ENCODE peak calls at places on chromosomes 1 and 21, in five cellular contexts. S, M, T, X and Y are unnamed samples.
A peak's percentile ranks its signal among the peaks of the same experiment; 100 is the strongest.

GRCh38 chr1:216183007-216183406 is 240.2 kb downstream of the USH2A start:
- DNase-seq in S (no peak), X (no peak), T (no peak), M (no peak), Y (no peak)

GRCh38 chr1:12179111-12179519 is 12.3 kb downstream of the TNFRSF1B start:
- DNase-seq in T (peak; percentile 63), S (no peak), M (no peak), X (peak; percentile 85), Y (no peak)

GRCh38 chr21:39714331-39714730 is 30.7 kb upstream of the IGSF5 start:
- DNase-seq in X (no peak), T (no peak), S (no peak), M (no peak), Y (no peak)

GRCh38 chr1:171910786-171911185 is 69.5 kb downstream of the DNM3 start:
- DNase-seq in X (no peak), M (no peak), S (no peak), T (no peak), Y (no peak)

GRCh38 chr1:64967381-64967780 is 1.0 kb upstream of the JAK1 start:
- DNase-seq in T (no peak), M (no peak), X (no peak), S (no peak), Y (no peak)

GRCh38 chr1:47534040-47534328 is 96.1 kb downstream of the FOXD2 start:
- DNase-seq in S (peak; percentile 23), X (no peak), T (no peak), M (no peak), Y (no peak)

GRCh38 chr1:108750476-108751191 is 4.2 kb downstream of the STXBP3 start:
- DNase-seq in X (no peak), T (no peak), M (no peak), S (no peak), Y (no peak)

GRCh38 chr1:218347713-218348627 is 2.8 kb downstream of the TGFB2 start:
- DNase-seq in S (no peak), M (no peak), T (no peak), X (peak; percentile 79), Y (no peak)

GRCh38 chr1:241641748-241642592 is 1.8 kb upstream of the CHML start:
- DNase-seq in T (no peak), X (peak; percentile 34), M (no peak), S (no peak), Y (no peak)

GRCh38 chr1:231357831-231358354 is 19.8 kb downstream of the SPRTN start:
- DNase-seq in M (peak; percentile 51), T (peak; percentile 48), S (peak; percentile 57), X (peak; percentile 82), Y (peak; percentile 62)

GRCh38 chr1:198741744-198742143 is 102.9 kb downstream of the PTPRC start:
- DNase-seq in X (no peak), S (no peak), M (no peak), T (no peak), Y (no peak)

GRCh38 chr1:41611932-41612450 is 127.5 kb upstream of the EDN2 start:
- DNase-seq in S (no peak), X (no peak), T (no peak), M (no peak), Y (no peak)

GRCh38 chr21:18117116-18117515 is 127.5 kb upstream of the CHODL start:
- DNase-seq in M (no peak), X (no peak), S (no peak), T (no peak), Y (no peak)

GRCh38 chr1:97919568-97920261 is 1.1 kb downstream of the DPYD start:
- DNase-seq in X (peak; percentile 43), M (no peak), S (no peak), T (no peak), Y (no peak)

GRCh38 chr1:90370696-90371095 is 346.4 kb downstream of the BARHL2 start:
- DNase-seq in X (no peak), T (no peak), M (no peak), S (no peak), Y (no peak)

GRCh38 chr21:29257701-29258100 is 41.0 kb upstream of the BACH1 start:
- DNase-seq in S (no peak), M (no peak), X (no peak), T (no peak), Y (no peak)

GRCh38 chr1:228118040-228118439 is 8.9 kb upstream of the MRPL55 start:
- DNase-seq in S (no peak), X (no peak), T (no peak), M (no peak), Y (no peak)

GRCh38 chr1:27413004-27413403 is 20.6 kb downstream of the GPR3 start:
- DNase-seq in S (no peak), T (no peak), X (no peak), M (no peak), Y (peak; percentile 46)

GRCh38 chr1:170445096-170445495 is 86.9 kb upstream of the GORAB start:
- DNase-seq in X (no peak), T (no peak), S (no peak), M (no peak), Y (no peak)

GRCh38 chr1:1567831-1568380 is 6.8 kb downstream of the SSU72 start:
- DNase-seq in X (no peak), M (no peak), S (no peak), T (no peak), Y (no peak)

GRCh38 chr1:231563253-231563652 is 34.8 kb downstream of the TSNAX start:
- DNase-seq in T (no peak), S (no peak), M (no peak), X (no peak), Y (no peak)

DNA sequence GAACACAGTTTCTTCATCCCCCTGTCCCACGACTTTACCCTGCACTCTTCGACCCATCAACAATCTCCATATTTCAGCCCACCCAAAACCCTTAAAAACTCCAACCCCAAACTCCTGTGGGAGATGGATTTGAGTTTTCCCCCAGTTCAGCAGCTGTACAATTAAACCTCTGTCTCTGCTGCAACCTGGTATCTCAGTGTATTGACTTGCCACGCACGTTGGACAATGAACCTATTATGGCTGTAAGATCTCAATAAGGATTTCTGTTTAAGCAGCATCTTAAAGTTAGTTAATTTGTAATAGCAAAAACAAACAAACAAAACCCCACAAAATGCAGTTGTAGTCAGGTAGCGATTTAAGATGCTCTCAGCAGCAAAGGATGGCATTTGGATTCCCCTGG is 119.1 kb downstream of the TGFBR3 start:
- DNase-seq in X (no peak), S (no peak), M (no peak), T (no peak), Y (no peak)
- H3K27ac ChIP-seq in X (no peak overlapping the region), S (no peak overlapping the region), M (no peak overlapping the region), T (no peak overlapping the region), Y (no peak overlapping the region)

GRCh38 chr1:43203859-43204258 is 31.7 kb downstream of the CFAP57 start:
- DNase-seq in S (no peak), X (no peak), T (no peak), M (no peak), Y (no peak)

GRCh38 chr1:43204394-43204793 is 32.3 kb downstream of the CFAP57 start:
- DNase-seq in S (no peak), M (no peak), T (no peak), X (no peak), Y (no peak)

GRCh38 chr1:43205671-43206070 is 33.5 kb downstream of the CFAP57 start:
- DNase-seq in T (no peak), S (no peak), X (peak; percentile 35), M (no peak), Y (no peak)

GRCh38 chr1:43207229-43207853 is 35.2 kb downstream of the CFAP57 start:
- DNase-seq in S (no peak), T (peak; percentile 23), X (peak; percentile 92), M (no peak), Y (no peak)

DNA sequence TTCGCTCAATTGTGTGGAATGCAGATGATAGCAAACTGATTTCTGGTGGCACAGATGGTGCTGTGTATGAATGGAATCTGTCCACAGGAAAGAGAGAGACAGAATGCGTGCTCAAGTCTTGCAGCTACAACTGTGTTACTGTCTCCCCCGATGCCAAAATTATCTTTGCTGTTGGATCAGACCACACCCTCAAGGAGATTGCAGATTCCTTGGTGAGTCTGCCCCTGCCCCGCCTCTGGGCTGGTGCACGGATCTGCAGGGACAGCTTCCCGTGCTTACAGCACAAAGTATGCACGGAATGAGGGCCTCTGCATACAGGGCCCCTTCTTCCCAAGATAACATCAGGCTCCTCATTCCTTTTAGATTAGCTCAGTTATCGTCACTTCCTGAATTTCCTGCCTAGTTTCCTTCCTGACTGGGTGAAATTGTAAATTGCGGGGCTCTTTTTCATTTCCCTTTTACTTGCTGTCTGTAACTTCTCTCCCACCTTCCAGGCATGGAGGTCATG is 34.6 kb downstream of the CFAP57 start:
- DNase-seq in T (peak; percentile 68), M (no peak), X (no peak), S (no peak), Y (no peak)
- TF ChIP-seq POLR2AphosphoS5 in T (peak; percentile 53), M (no peak), X (peak; percentile 99), S (peak; percentile 87), Y (peak; percentile 53)

GRCh38 chr1:87089823-87090222 is 175.4 kb downstream of the HS2ST1 start:
- DNase-seq in M (no peak), S (no peak), T (no peak), X (no peak), Y (no peak)

GRCh38 chr1:87093286-87093685 is 178.9 kb downstream of the HS2ST1 start:
- DNase-seq in T (no peak), M (no peak), S (no peak), X (no peak), Y (no peak)

GRCh38 chr1:87089070-87089736 is 174.8 kb downstream of the HS2ST1 start:
- DNase-seq in S (no peak), T (no peak), M (no peak), X (no peak), Y (no peak)

GRCh38 chr1:87092852-87093251 is 178.4 kb downstream of the HS2ST1 start:
- DNase-seq in M (no peak), T (no peak), X (no peak), S (no peak), Y (no peak)

DNA sequence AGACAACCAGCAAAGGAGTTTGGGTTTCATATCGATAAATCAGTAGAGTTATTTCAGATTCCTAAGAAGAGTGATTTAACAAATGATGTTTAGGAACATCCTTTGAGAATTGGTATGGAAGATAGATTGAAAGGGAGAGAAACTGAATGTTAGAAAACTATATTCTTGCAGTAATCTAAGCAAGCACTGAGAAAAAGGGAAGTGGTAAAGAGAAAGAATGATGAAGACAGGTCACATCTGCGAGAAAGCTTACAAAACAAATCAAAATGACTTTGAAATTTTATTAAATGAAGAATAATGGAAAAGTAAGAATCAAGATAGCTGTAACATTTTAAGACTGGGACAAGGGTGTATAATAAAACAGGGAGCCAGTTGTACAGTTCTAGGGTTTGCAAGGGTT is 177.0 kb downstream of the HS2ST1 start:
- DNase-seq in S (no peak), X (no peak), M (no peak), T (no peak), Y (no peak)
- TF ChIP-seq CTCF in S (no peak), X (no peak), M (no peak), T (no peak), Y (no peak)

DNA sequence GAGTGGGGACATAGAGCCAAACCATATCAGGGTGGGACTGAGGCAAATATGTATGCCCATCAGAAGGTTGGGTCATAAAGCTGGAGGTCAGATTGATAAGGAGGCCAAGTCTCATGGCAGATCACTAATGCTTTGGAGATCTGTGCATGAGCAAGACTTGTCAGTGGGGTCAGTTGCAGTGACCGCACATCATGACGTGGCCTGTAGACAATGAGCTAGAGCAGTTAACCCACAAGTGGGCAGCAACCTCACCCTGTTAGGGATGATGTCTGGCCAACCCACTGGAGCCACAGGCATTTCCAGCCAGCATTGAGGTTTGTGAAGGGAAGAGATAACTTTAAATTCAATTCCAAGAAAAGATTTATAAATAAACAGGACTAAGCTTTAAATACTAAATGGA is 66.7 kb downstream of the XCL1 start:
- DNase-seq in S (no peak), T (no peak), X (no peak), M (no peak), Y (no peak)
- H3K27ac ChIP-seq in S (no peak overlapping the region), T (no peak overlapping the region), X (no peak overlapping the region), M (no peak overlapping the region), Y (no peak overlapping the region)